ENCODE peak calls at places on chromosome 7, in four cellular contexts. P is heart right ventricle, G is ELR, A is germinal center. B is an unnamed sample.

GRCh38 chr7:30183712-30184372 is 49.1 kb downstream of the MTURN start:
- DNase-seq in P (no peak), G (no peak), A (no peak), B (no peak)

GRCh38 chr7:23357190-23358093 is 58.3 kb downstream of the MALSU1 start:
- DNase-seq in P (no peak), G (peak), A (peak), B (no peak)

GRCh38 chr7:152931583-152931982 is 172.0 kb downstream of the ACTR3B start:
- DNase-seq in P (no peak), G (no peak), A (no peak), B (no peak)

GRCh38 chr7:128860158-128861073 is 2.2 kb upstream of the ATP6V1F start:
- DNase-seq in P (no peak), G (peak), A (no peak), B (no peak)

GRCh38 chr7:157318015-157318706 is 18.6 kb upstream of the DNAJB6 start:
- DNase-seq in P (no peak), G (peak), A (no peak), B (peak)

GRCh38 chr7:51376420-51377092 is 59.9 kb upstream of the COBL start:
- DNase-seq in P (no peak), G (peak), A (no peak), B (no peak)

GRCh38 chr7:149869867-149870266 is 3.9 kb upstream of the ATP6V0E2 start:
- DNase-seq in P (no peak), G (no peak), A (no peak), B (no peak)

GRCh38 chr7:69654849-69655707 is 56.8 kb downstream of the AUTS2 start:
- DNase-seq in P (no peak), G (no peak), A (no peak), B (no peak)

GRCh38 chr7:102044984-102045673 is 227.7 kb downstream of the CUX1 start:
- DNase-seq in P (peak), G (peak), A (no peak), B (no peak)

GRCh38 chr7:23218196-23218595 is 28.4 kb upstream of the GPNMB start:
- DNase-seq in P (no peak), G (no peak), A (no peak), B (no peak)

GRCh38 chr7:124072603-124073324 is 39.9 kb upstream of the TMEM229A start:
- DNase-seq in P (no peak), G (peak), A (no peak), B (no peak)

GRCh38 chr7:141864765-141865447 is 23.6 kb upstream of the PRSS37 start:
- DNase-seq in P (no peak), G (peak), A (no peak), B (no peak)

GRCh38 chr7:42164946-42165345 is 72.1 kb downstream of the GLI3 start:
- DNase-seq in P (no peak), G (no peak), A (no peak), B (no peak)

GRCh38 chr7:39465055-39465929 is 100.9 kb upstream of the YAE1 start:
- DNase-seq in P (peak), G (peak), A (peak), B (no peak)

B was measured in lung.